ENCODE peak calls at places on chromosome 2, in nine cellular contexts. O is activated T-helper 2 cell treated with anti-CD3 and anti-CD28 coated beads, Interferon-gamma antibody, Interleukin-2, Interleukin-4, amounts not matched to agents 10 μg/mL and 5 μg/mL and 100 μg/mL, durations not matched to agents 14 hours and 24 hours and 36 hours; X is NCI-H774; C is activated naive CD8-positive, alpha-beta T cell treated with anti-CD3 and anti-CD28 coated beads, Interleukin-2, amount 50 U/mL, for 24 hours; A is T-cell; M is sigmoid colon; R is Peyer's patch; H is GM13976; P is stimulated activated naive B cell treated with anti-CD40 and anti-IgM and Interleukin-4, amounts not matched to agents 10 μg/mL and 1 μg/mL and 100 μg/mL, for 72 hours. K is an unnamed sample.

GRCh38 chr2:68251855-68252406 is 401 bp downstream of the PPP3R1 start:
- DNase-seq in O (peak), X (peak), C (peak), A (peak), M (peak), R (no peak), H (peak), P (peak), K (peak)

GRCh38 chr2:165572155-165572554 is 102.7 kb downstream of the CSRNP3 start:
- DNase-seq in O (no peak), X (peak), C (no peak), A (no peak), M (no peak), R (no peak), H (no peak), P (no peak), K (no peak)

GRCh38 chr2:28348921-28349320 is 43.7 kb upstream of the FOSL2 start:
- DNase-seq in O (no peak), X (no peak), C (no peak), A (no peak), M (no peak), R (peak), H (no peak), P (no peak), K (no peak)

GRCh38 chr2:232876978-232877441 is 6.9 kb downstream of the SNORC start:
- DNase-seq in O (no peak), X (no peak), C (no peak), A (no peak), M (peak), R (no peak), H (no peak), P (no peak), K (no peak)

GRCh38 chr2:240214790-240215675 is 74.6 kb upstream of the OTOS start:
- DNase-seq in O (no peak), X (no peak), C (no peak), A (no peak), M (peak), R (no peak), H (peak), P (no peak), K (no peak)

GRCh38 chr2:173940208-173941020 is 24.8 kb downstream of the SP3 start:
- DNase-seq in O (no peak), X (no peak), C (no peak), A (no peak), M (no peak), R (no peak), H (no peak), P (no peak), K (no peak)

GRCh38 chr2:34161546-34161945 is 562.4 kb upstream of the FAM98A start:
- DNase-seq in O (no peak), X (no peak), C (no peak), A (no peak), M (no peak), R (no peak), H (no peak), P (no peak), K (no peak)

GRCh38 chr2:237691908-237692600 is 64.7 kb downstream of the LRRFIP1 start:
- DNase-seq in O (peak), X (peak), C (peak), A (peak), M (peak), R (peak), H (peak), P (peak), K (peak)

GRCh38 chr2:211745295-211746097 is 793.1 kb downstream of the ERBB4 start:
- DNase-seq in O (no peak), X (peak), C (peak), A (no peak), M (no peak), R (no peak), H (peak), P (peak), K (peak)

GRCh38 chr2:17813015-17813741 is 3.1 kb upstream of the MSGN1 start:
- DNase-seq in O (no peak), X (no peak), C (no peak), A (no peak), M (no peak), R (no peak), H (no peak), P (no peak), K (no peak)

GRCh38 chr2:23639406-23639982 is 254.5 kb downstream of the KLHL29 start:
- DNase-seq in O (no peak), X (no peak), C (no peak), A (no peak), M (no peak), R (no peak), H (no peak), P (no peak), K (no peak)

GRCh38 chr2:3708576-3708975 is 5.2 kb downstream of the DCDC2C start:
- DNase-seq in O (no peak), X (no peak), C (no peak), A (no peak), M (no peak), R (no peak), H (no peak), P (no peak), K (no peak)

GRCh38 chr2:141329949-141330348 is 800.9 kb downstream of the LRP1B start:
- DNase-seq in O (no peak), X (no peak), C (no peak), A (no peak), M (no peak), R (no peak), H (no peak), P (no peak), K (no peak)

GRCh38 chr2:232888839-232889529 is 18.9 kb downstream of the SNORC start:
- DNase-seq in O (no peak), X (no peak), C (no peak), A (no peak), M (no peak), R (peak), H (no peak), P (no peak), K (no peak)

GRCh38 chr2:109162999-109163398 is 34.0 kb downstream of the SH3RF3 start:
- DNase-seq in O (no peak), X (peak), C (no peak), A (no peak), M (no peak), R (no peak), H (no peak), P (no peak), K (no peak)

GRCh38 chr2:218754201-218754600 is 27.7 kb upstream of the CYP27A1 start:
- DNase-seq in O (no peak), X (no peak), C (no peak), A (no peak), M (no peak), R (no peak), H (no peak), P (no peak), K (no peak)

GRCh38 chr2:178819147-178819875 is 12.1 kb upstream of the TTN start:
- DNase-seq in O (no peak), X (no peak), C (no peak), A (no peak), M (no peak), R (no peak), H (no peak), P (no peak), K (no peak)

GRCh38 chr2:3387011-3387410 is 7.5 kb downstream of the TRAPPC12 start:
- DNase-seq in O (no peak), X (no peak), C (no peak), A (no peak), M (no peak), R (no peak), H (no peak), P (no peak), K (no peak)

K was measured in T-helper 2 cell treated with Interferon-gamma antibody and Interleukin-4, amounts not matched to agents 5 μg/mL and 100 μg/mL, for 36 hours.